ENCODE peak calls at places on chromosomes 13 and 19, in four cellular contexts. W, Z, G and D are unnamed samples.

GRCh38 chr13:57629821-57630235 is 1.7 kb upstream of the PCDH17 start:
- DNase-seq in W (no peak), Z (no peak), G (peak), D (no peak)

GRCh38 chr19:35715355-35715809 is 2.4 kb upstream of the KMT2B start:
- DNase-seq in W (no peak), Z (no peak), G (no peak), D (no peak)

GRCh38 chr13:110570886-110571285 is 9.4 kb upstream of the RAB20 start:
- DNase-seq in W (no peak), Z (no peak), G (no peak), D (no peak)

GRCh38 chr19:41325947-41326706 is 16.2 kb downstream of the CCDC97 start:
- DNase-seq in W (peak), Z (peak), G (peak), D (no peak)

GRCh38 chr19:7744199-7744786 is 3.0 kb downstream of the CD209 start:
- DNase-seq in W (peak), Z (no peak), G (no peak), D (no peak)

GRCh38 chr13:42991892-42992584 is at the start of gene EPSTI1:
- DNase-seq in W (peak), Z (no peak), G (peak), D (peak)

GRCh38 chr13:76378767-76379166 is 507.4 kb downstream of the KCTD12 start:
- DNase-seq in W (no peak), Z (no peak), G (no peak), D (no peak)

GRCh38 chr13:80903911-80904310 is 563.0 kb upstream of the SPRY2 start:
- DNase-seq in W (no peak), Z (no peak), G (no peak), D (no peak)

GRCh38 chr13:95678967-95679366 is 2.0 kb downstream of the DNAJC3 start:
- DNase-seq in W (no peak), Z (no peak), G (no peak), D (no peak)

GRCh38 chr13:95679722-95680121 is 2.8 kb downstream of the DNAJC3 start:
- DNase-seq in W (no peak), Z (no peak), G (no peak), D (no peak)

GRCh38 chr13:95689582-95689926 is 12.6 kb downstream of the DNAJC3 start:
- DNase-seq in W (no peak), Z (no peak), G (no peak), D (no peak)

GRCh38 chr13:95684463-95684862 is 7.5 kb downstream of the DNAJC3 start:
- DNase-seq in W (no peak), Z (no peak), G (no peak), D (no peak)
- TF ChIP-seq CTCF in W (no peak), Z (no peak), G (no peak), D (no peak)

GRCh38 chr19:44072543-44073401 is 813 bp downstream of the ZNF284 start:
- DNase-seq in W (no peak), Z (no peak), G (no peak), D (peak)
- TF ChIP-seq CTCF in W (no peak), Z (peak), G (no peak), D (peak)

DNA sequence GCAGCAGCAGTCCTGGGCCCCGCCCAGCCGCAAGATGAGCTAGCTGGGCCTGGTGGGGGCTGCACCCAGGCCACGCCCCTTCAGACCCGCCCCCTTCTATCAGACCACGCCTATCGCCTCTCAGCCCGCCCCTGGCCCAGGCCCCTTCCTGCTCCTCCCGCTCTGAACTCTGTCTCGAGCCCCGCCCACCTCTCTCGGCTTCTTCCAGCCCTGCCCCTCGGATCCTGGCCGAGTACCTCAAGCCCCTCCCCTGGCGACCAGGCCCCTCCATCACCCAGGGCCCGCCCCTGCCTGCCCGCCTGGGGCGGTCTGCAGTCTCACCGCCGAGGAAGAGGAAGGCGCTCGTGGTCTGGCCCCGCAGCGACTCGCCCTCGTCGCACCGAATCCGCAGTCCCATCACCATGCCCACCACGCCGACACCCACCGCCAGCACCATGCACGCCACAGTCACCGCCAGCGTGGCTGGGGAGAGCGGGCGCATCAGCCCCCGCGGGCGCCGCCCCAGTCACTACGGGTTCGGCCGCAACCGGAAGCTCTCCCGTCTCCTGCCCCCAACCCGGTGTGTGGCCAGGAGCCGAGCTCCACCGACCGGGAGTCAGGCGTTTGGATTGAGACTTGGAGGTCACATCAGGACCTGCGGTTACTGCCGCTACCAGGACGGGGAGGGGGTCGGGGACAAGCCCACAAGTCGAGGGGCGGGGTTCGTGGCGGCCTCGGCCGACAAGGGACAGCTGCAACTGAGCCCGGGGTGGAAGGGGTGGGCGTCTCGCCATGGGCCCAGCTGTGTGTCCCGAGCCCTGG is 1.0 kb downstream of the CLDND2 start:
- DNase-seq in W (peak), Z (peak), G (peak), D (peak)
- TF ChIP-seq CTCF in W (no peak), Z (no peak), G (no peak), D (no peak)

GRCh38 chr13:28679628-28680027 is 20.7 kb downstream of the POMP start:
- DNase-seq in W (no peak), Z (peak), G (no peak), D (no peak)

GRCh38 chr13:28680541-28680940 is 21.6 kb downstream of the POMP start:
- DNase-seq in W (no peak), Z (no peak), G (no peak), D (no peak)

GRCh38 chr13:28684257-28684656 is 25.3 kb downstream of the POMP start:
- DNase-seq in W (no peak), Z (peak), G (no peak), D (no peak)

GRCh38 chr13:28678809-28679208 is 19.9 kb downstream of the POMP start:
- DNase-seq in W (no peak), Z (no peak), G (no peak), D (no peak)
- TF ChIP-seq CTCF in W (no peak), Z (no peak), G (no peak), D (peak)

GRCh38 chr13:112062619-112063308 is 4.2 kb upstream of the SOX1 start:
- DNase-seq in W (no peak), Z (no peak), G (no peak), D (no peak)
- TF ChIP-seq CTCF in W (no peak), Z (no peak), G (no peak), D (no peak)

GRCh38 chr13:60623131-60623530 is 226.1 kb downstream of the TDRD3 start:
- DNase-seq in W (no peak), Z (no peak), G (no peak), D (no peak)

GRCh38 chr13:60629158-60629557 is 232.1 kb downstream of the TDRD3 start:
- DNase-seq in W (no peak), Z (no peak), G (no peak), D (no peak)

GRCh38 chr13:60627071-60627686 is 230.2 kb downstream of the TDRD3 start:
- DNase-seq in W (no peak), Z (peak), G (peak), D (peak)
- TF ChIP-seq CTCF in W (no peak), Z (peak), G (peak), D (peak)

DNA sequence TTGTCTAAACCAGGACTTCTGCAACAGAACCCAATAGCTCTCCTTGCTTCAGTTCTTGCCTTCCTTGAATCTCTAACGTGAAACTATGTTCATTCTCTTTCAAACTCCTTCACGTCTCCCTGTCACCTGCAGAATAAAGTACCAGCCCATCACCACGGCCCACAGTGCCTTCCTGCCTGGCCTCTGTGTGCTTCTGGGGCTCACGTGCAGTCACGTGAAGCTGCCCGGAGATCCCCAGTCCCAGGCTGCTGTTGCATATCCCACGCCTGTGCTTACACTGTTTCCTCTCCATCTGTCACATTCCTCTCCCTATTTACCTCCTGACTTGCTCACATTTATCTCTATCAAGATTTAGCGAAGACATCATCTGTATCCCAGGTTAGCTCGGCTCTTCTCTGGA is 102.8 kb downstream of the STARD13 start:
- DNase-seq in W (no peak), Z (no peak), G (no peak), D (no peak)
- TF ChIP-seq CTCF in W (no peak), Z (no peak), G (no peak), D (no peak)

GRCh38 chr19:2038284-2039081 is 12.6 kb downstream of the MKNK2 start:
- DNase-seq in W (no peak), Z (no peak), G (no peak), D (no peak)

GRCh38 chr19:2040647-2041435 is 10.2 kb downstream of the MKNK2 start:
- DNase-seq in W (no peak), Z (no peak), G (no peak), D (no peak)

GRCh38 chr19:2039959-2040646 is 10.9 kb downstream of the MKNK2 start:
- DNase-seq in W (peak), Z (no peak), G (no peak), D (no peak)

GRCh38 chr19:2037676-2038255 is 13.3 kb downstream of the MKNK2 start:
- DNase-seq in W (no peak), Z (no peak), G (no peak), D (no peak)

GRCh38 chr19:2039082-2039958 is 11.7 kb downstream of the MKNK2 start:
- DNase-seq in W (peak), Z (no peak), G (no peak), D (no peak)
- TF ChIP-seq CTCF in W (no peak), Z (no peak), G (no peak), D (no peak)

DNA sequence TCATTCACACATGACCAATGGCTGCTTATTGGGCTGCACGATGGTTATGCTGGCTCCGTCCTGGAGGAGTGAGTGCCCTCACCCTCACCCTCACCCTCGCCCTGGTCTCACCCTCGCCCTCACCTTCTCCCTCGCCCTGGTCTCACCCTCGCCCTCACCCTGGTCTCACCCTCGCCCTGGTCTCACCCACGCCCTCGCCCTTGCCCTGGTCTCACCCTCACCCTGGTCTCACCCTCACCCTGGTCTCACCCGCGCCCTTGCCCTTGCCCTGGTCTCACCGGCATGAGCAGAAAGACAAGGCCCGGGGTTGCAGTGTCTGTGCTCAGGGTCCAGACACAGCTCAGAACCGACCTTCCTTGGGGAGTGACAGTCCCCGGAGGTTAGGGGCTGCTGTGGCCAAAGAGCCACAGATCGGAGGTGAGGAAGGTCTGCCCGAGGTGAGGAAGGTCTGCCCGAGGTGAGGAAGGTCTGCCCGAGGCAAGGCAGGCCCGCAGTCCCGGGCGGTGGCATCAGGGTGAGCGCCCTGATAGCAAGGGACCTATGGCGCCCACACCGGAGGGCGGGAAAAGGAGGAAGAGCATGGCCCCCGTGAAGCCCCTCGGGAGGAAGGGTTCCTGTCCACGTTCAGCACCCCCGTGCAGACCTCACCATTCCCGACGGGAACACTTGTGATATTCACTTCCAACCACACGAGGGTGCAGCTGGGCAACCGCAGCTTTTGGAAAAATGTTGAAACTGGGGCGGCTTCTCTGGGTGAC is 65.6 kb downstream of the MCF2L start:
- DNase-seq in W (no peak), Z (peak), G (no peak), D (no peak)
- TF ChIP-seq CTCF in W (no peak), Z (peak), G (peak), D (peak)